ENCODE peak calls at places on chromosomes 16 and 17, in six cellular contexts. One of them, this sample, is unnamed.

GRCh38 chr16:81478876-81479496 is 34.4 kb downstream of the CMIP start:
- DNase-seq in stimulated activated naive CD4-positive, alpha-beta T cell: no peak
- DNase-seq in mesendoderm: no peak
- DNase-seq in nephron progenitor cell: no peak
- DNase-seq in GM10248: peak
- DNase-seq in stimulated activated CD8-positive, alpha-beta memory T cell treated with anti-CD3 and anti-CD28 coated beads, Interleukin-12 subunit alpha, Interleukin-12 subunit beta, amount 100 ng/mL, for 1 hour: no peak
- DNase-seq in this sample: peak

GRCh38 chr16:58021661-58022551 is 3.6 kb upstream of the MMP15 start:
- DNase-seq in mesendoderm: peak
- DNase-seq in stimulated activated naive CD4-positive, alpha-beta T cell: no peak
- DNase-seq in nephron progenitor cell: no peak
- DNase-seq in GM10248: no peak
- DNase-seq in stimulated activated CD8-positive, alpha-beta memory T cell treated with anti-CD3 and anti-CD28 coated beads, Interleukin-12 subunit alpha, Interleukin-12 subunit beta, amount 100 ng/mL, for 1 hour: no peak
- DNase-seq in this sample: no peak

GRCh38 chr17:81869221-81870154 is 1.6 kb downstream of the ARHGDIA start:
- DNase-seq in GM10248: peak
- DNase-seq in stimulated activated naive CD4-positive, alpha-beta T cell: peak
- DNase-seq in stimulated activated CD8-positive, alpha-beta memory T cell treated with anti-CD3 and anti-CD28 coated beads, Interleukin-12 subunit alpha, Interleukin-12 subunit beta, amount 100 ng/mL, for 1 hour: no peak
- DNase-seq in nephron progenitor cell: peak
- DNase-seq in mesendoderm: peak
- DNase-seq in this sample: peak

GRCh38 chr16:77794586-77794985 is 6.2 kb downstream of the VAT1L start:
- DNase-seq in GM10248: no peak
- DNase-seq in mesendoderm: no peak
- DNase-seq in nephron progenitor cell: no peak
- DNase-seq in stimulated activated naive CD4-positive, alpha-beta T cell: no peak
- DNase-seq in stimulated activated CD8-positive, alpha-beta memory T cell treated with anti-CD3 and anti-CD28 coated beads, Interleukin-12 subunit alpha, Interleukin-12 subunit beta, amount 100 ng/mL, for 1 hour: no peak
- DNase-seq in this sample: no peak

GRCh38 chr17:40559016-40559853 is 6.0 kb downstream of the CCR7 start:
- DNase-seq in mesendoderm: no peak
- DNase-seq in stimulated activated naive CD4-positive, alpha-beta T cell: no peak
- DNase-seq in nephron progenitor cell: no peak
- DNase-seq in GM10248: no peak
- DNase-seq in stimulated activated CD8-positive, alpha-beta memory T cell treated with anti-CD3 and anti-CD28 coated beads, Interleukin-12 subunit alpha, Interleukin-12 subunit beta, amount 100 ng/mL, for 1 hour: no peak
- DNase-seq in this sample: no peak

GRCh38 chr17:48726916-48727286 is 1.6 kb downstream of the HOXB13 start:
- DNase-seq in mesendoderm: no peak
- DNase-seq in nephron progenitor cell: no peak
- DNase-seq in stimulated activated CD8-positive, alpha-beta memory T cell treated with anti-CD3 and anti-CD28 coated beads, Interleukin-12 subunit alpha, Interleukin-12 subunit beta, amount 100 ng/mL, for 1 hour: no peak
- DNase-seq in GM10248: no peak
- DNase-seq in stimulated activated naive CD4-positive, alpha-beta T cell: no peak
- DNase-seq in this sample: no peak

GRCh38 chr16:87003414-87003755 is 313.8 kb downstream of the C16orf95 start:
- DNase-seq in stimulated activated naive CD4-positive, alpha-beta T cell: no peak
- DNase-seq in nephron progenitor cell: no peak
- DNase-seq in GM10248: no peak
- DNase-seq in mesendoderm: no peak
- DNase-seq in stimulated activated CD8-positive, alpha-beta memory T cell treated with anti-CD3 and anti-CD28 coated beads, Interleukin-12 subunit alpha, Interleukin-12 subunit beta, amount 100 ng/mL, for 1 hour: no peak
- DNase-seq in this sample: no peak

GRCh38 chr17:4448197-4448980 is 14.6 kb downstream of the SPNS3 start:
- DNase-seq in stimulated activated naive CD4-positive, alpha-beta T cell: no peak
- DNase-seq in GM10248: peak
- DNase-seq in mesendoderm: no peak
- DNase-seq in stimulated activated CD8-positive, alpha-beta memory T cell treated with anti-CD3 and anti-CD28 coated beads, Interleukin-12 subunit alpha, Interleukin-12 subunit beta, amount 100 ng/mL, for 1 hour: no peak
- DNase-seq in nephron progenitor cell: no peak
- DNase-seq in this sample: no peak

GRCh38 chr16:9256196-9256595 is 164.8 kb downstream of the HAPSTR1 start:
- DNase-seq in stimulated activated CD8-positive, alpha-beta memory T cell treated with anti-CD3 and anti-CD28 coated beads, Interleukin-12 subunit alpha, Interleukin-12 subunit beta, amount 100 ng/mL, for 1 hour: no peak
- DNase-seq in GM10248: peak
- DNase-seq in mesendoderm: peak
- DNase-seq in stimulated activated naive CD4-positive, alpha-beta T cell: no peak
- DNase-seq in nephron progenitor cell: peak
- DNase-seq in this sample: peak

GRCh38 chr17:68247445-68248198 is at the start of gene AMZ2:
- DNase-seq in stimulated activated naive CD4-positive, alpha-beta T cell: peak
- DNase-seq in nephron progenitor cell: peak
- DNase-seq in GM10248: peak
- DNase-seq in stimulated activated CD8-positive, alpha-beta memory T cell treated with anti-CD3 and anti-CD28 coated beads, Interleukin-12 subunit alpha, Interleukin-12 subunit beta, amount 100 ng/mL, for 1 hour: peak
- DNase-seq in mesendoderm: peak
- DNase-seq in this sample: peak

GRCh38 chr16:1762879-1763520 is 8.3 kb downstream of the NME3 start:
- DNase-seq in stimulated activated CD8-positive, alpha-beta memory T cell treated with anti-CD3 and anti-CD28 coated beads, Interleukin-12 subunit alpha, Interleukin-12 subunit beta, amount 100 ng/mL, for 1 hour: no peak
- DNase-seq in stimulated activated naive CD4-positive, alpha-beta T cell: no peak
- DNase-seq in mesendoderm: no peak
- DNase-seq in GM10248: no peak
- DNase-seq in nephron progenitor cell: no peak
- DNase-seq in this sample: no peak

GRCh38 chr17:18182978-18183333 is 672 bp upstream of the ALKBH5 start:
- DNase-seq in GM10248: peak
- DNase-seq in nephron progenitor cell: peak
- DNase-seq in stimulated activated naive CD4-positive, alpha-beta T cell: peak
- DNase-seq in stimulated activated CD8-positive, alpha-beta memory T cell treated with anti-CD3 and anti-CD28 coated beads, Interleukin-12 subunit alpha, Interleukin-12 subunit beta, amount 100 ng/mL, for 1 hour: peak
- DNase-seq in mesendoderm: no peak
- DNase-seq in this sample: peak

GRCh38 chr17:43627657-43628650 is 33.8 kb downstream of the MEOX1 start:
- DNase-seq in stimulated activated naive CD4-positive, alpha-beta T cell: no peak
- DNase-seq in stimulated activated CD8-positive, alpha-beta memory T cell treated with anti-CD3 and anti-CD28 coated beads, Interleukin-12 subunit alpha, Interleukin-12 subunit beta, amount 100 ng/mL, for 1 hour: no peak
- DNase-seq in mesendoderm: peak
- DNase-seq in nephron progenitor cell: no peak
- DNase-seq in GM10248: no peak
- DNase-seq in this sample: no peak

GRCh38 chr16:56933828-56934598 is 2.1 kb downstream of the HERPUD1 start:
- DNase-seq in mesendoderm: no peak
- DNase-seq in stimulated activated naive CD4-positive, alpha-beta T cell: no peak
- DNase-seq in GM10248: no peak
- DNase-seq in stimulated activated CD8-positive, alpha-beta memory T cell treated with anti-CD3 and anti-CD28 coated beads, Interleukin-12 subunit alpha, Interleukin-12 subunit beta, amount 100 ng/mL, for 1 hour: no peak
- DNase-seq in nephron progenitor cell: no peak
- DNase-seq in this sample: no peak

GRCh38 chr16:75062135-75062943 is 54.2 kb downstream of the LDHD start:
- DNase-seq in stimulated activated naive CD4-positive, alpha-beta T cell: no peak
- DNase-seq in stimulated activated CD8-positive, alpha-beta memory T cell treated with anti-CD3 and anti-CD28 coated beads, Interleukin-12 subunit alpha, Interleukin-12 subunit beta, amount 100 ng/mL, for 1 hour: no peak
- DNase-seq in mesendoderm: no peak
- DNase-seq in GM10248: no peak
- DNase-seq in nephron progenitor cell: no peak
- DNase-seq in this sample: no peak

GRCh38 chr17:57481901-57482300 is 225.6 kb downstream of the MSI2 start:
- DNase-seq in stimulated activated naive CD4-positive, alpha-beta T cell: no peak
- DNase-seq in stimulated activated CD8-positive, alpha-beta memory T cell treated with anti-CD3 and anti-CD28 coated beads, Interleukin-12 subunit alpha, Interleukin-12 subunit beta, amount 100 ng/mL, for 1 hour: no peak
- DNase-seq in nephron progenitor cell: no peak
- DNase-seq in GM10248: no peak
- DNase-seq in mesendoderm: no peak
- DNase-seq in this sample: no peak

GRCh38 chr17:16989953-16990860 is 18.3 kb upstream of the TNFRSF13B start:
- DNase-seq in stimulated activated naive CD4-positive, alpha-beta T cell: no peak
- DNase-seq in GM10248: no peak
- DNase-seq in stimulated activated CD8-positive, alpha-beta memory T cell treated with anti-CD3 and anti-CD28 coated beads, Interleukin-12 subunit alpha, Interleukin-12 subunit beta, amount 100 ng/mL, for 1 hour: no peak
- DNase-seq in mesendoderm: peak
- DNase-seq in nephron progenitor cell: no peak
- DNase-seq in this sample: no peak

GRCh38 chr17:67672592-67672991 is 45.1 kb upstream of the NOL11 start:
- DNase-seq in stimulated activated naive CD4-positive, alpha-beta T cell: no peak
- DNase-seq in mesendoderm: no peak
- DNase-seq in stimulated activated CD8-positive, alpha-beta memory T cell treated with anti-CD3 and anti-CD28 coated beads, Interleukin-12 subunit alpha, Interleukin-12 subunit beta, amount 100 ng/mL, for 1 hour: no peak
- DNase-seq in nephron progenitor cell: no peak
- DNase-seq in GM10248: no peak
- DNase-seq in this sample: no peak

GRCh38 chr17:44831270-44831770 is 1.2 kb upstream of the GJC1 start:
- DNase-seq in GM10248: no peak
- DNase-seq in stimulated activated naive CD4-positive, alpha-beta T cell: no peak
- DNase-seq in stimulated activated CD8-positive, alpha-beta memory T cell treated with anti-CD3 and anti-CD28 coated beads, Interleukin-12 subunit alpha, Interleukin-12 subunit beta, amount 100 ng/mL, for 1 hour: no peak
- DNase-seq in mesendoderm: peak
- DNase-seq in nephron progenitor cell: no peak
- DNase-seq in this sample: no peak

GRCh38 chr17:74740641-74741387 is 3.8 kb downstream of the RAB37 start:
- DNase-seq in stimulated activated CD8-positive, alpha-beta memory T cell treated with anti-CD3 and anti-CD28 coated beads, Interleukin-12 subunit alpha, Interleukin-12 subunit beta, amount 100 ng/mL, for 1 hour: no peak
- DNase-seq in GM10248: no peak
- DNase-seq in stimulated activated naive CD4-positive, alpha-beta T cell: no peak
- DNase-seq in nephron progenitor cell: no peak
- DNase-seq in mesendoderm: no peak
- DNase-seq in this sample: peak

GRCh38 chr17:20072692-20072992 is 63.5 kb downstream of the SPECC1 start:
- DNase-seq in GM10248: no peak
- DNase-seq in stimulated activated naive CD4-positive, alpha-beta T cell: no peak
- DNase-seq in stimulated activated CD8-positive, alpha-beta memory T cell treated with anti-CD3 and anti-CD28 coated beads, Interleukin-12 subunit alpha, Interleukin-12 subunit beta, amount 100 ng/mL, for 1 hour: no peak
- DNase-seq in nephron progenitor cell: no peak
- DNase-seq in mesendoderm: no peak
- DNase-seq in this sample: no peak

GRCh38 chr16:380837-381787 is 666 bp downstream of the PGAP6 start:
- DNase-seq in stimulated activated CD8-positive, alpha-beta memory T cell treated with anti-CD3 and anti-CD28 coated beads, Interleukin-12 subunit alpha, Interleukin-12 subunit beta, amount 100 ng/mL, for 1 hour: no peak
- DNase-seq in stimulated activated naive CD4-positive, alpha-beta T cell: no peak
- DNase-seq in nephron progenitor cell: peak
- DNase-seq in mesendoderm: no peak
- DNase-seq in GM10248: no peak
- DNase-seq in this sample: no peak

GRCh38 chr17:1491406-1492248 is 859 bp downstream of the MYO1C start:
- DNase-seq in mesendoderm: no peak
- DNase-seq in nephron progenitor cell: peak
- DNase-seq in stimulated activated CD8-positive, alpha-beta memory T cell treated with anti-CD3 and anti-CD28 coated beads, Interleukin-12 subunit alpha, Interleukin-12 subunit beta, amount 100 ng/mL, for 1 hour: no peak
- DNase-seq in GM10248: peak
- DNase-seq in stimulated activated naive CD4-positive, alpha-beta T cell: peak
- DNase-seq in this sample: no peak

GRCh38 chr17:34447406-34447805 is 84.4 kb upstream of the CCL1 start:
- DNase-seq in stimulated activated CD8-positive, alpha-beta memory T cell treated with anti-CD3 and anti-CD28 coated beads, Interleukin-12 subunit alpha, Interleukin-12 subunit beta, amount 100 ng/mL, for 1 hour: no peak
- DNase-seq in nephron progenitor cell: no peak
- DNase-seq in stimulated activated naive CD4-positive, alpha-beta T cell: no peak
- DNase-seq in GM10248: no peak
- DNase-seq in mesendoderm: no peak
- DNase-seq in this sample: no peak

GRCh38 chr17:9566067-9566466 is 9.6 kb downstream of the STX8 start:
- DNase-seq in nephron progenitor cell: no peak
- DNase-seq in mesendoderm: no peak
- DNase-seq in GM10248: no peak
- DNase-seq in stimulated activated naive CD4-positive, alpha-beta T cell: no peak
- DNase-seq in stimulated activated CD8-positive, alpha-beta memory T cell treated with anti-CD3 and anti-CD28 coated beads, Interleukin-12 subunit alpha, Interleukin-12 subunit beta, amount 100 ng/mL, for 1 hour: no peak
- DNase-seq in this sample: no peak

This sample was measured in B cell.